ENCODE peak calls at places on chromosomes 7 and 10, in five cellular contexts. B is astrocyte of the cerebellum; K is NCI-H1092; O is neural crest cell; U is activated CD4-positive, alpha-beta T cell treated with anti-CD3 and anti-CD28 coated beads for 1 hour. W is an unnamed sample.

GRCh38 chr7:133481676-133482075 is 228.8 kb downstream of the EXOC4 start:
- DNase-seq in B (peak), K (no peak), O (no peak), U (no peak), W (no peak)

GRCh38 chr10:11225935-11226334 is 208.3 kb downstream of the CELF2 start:
- DNase-seq in B (no peak), K (no peak), O (no peak), U (peak), W (no peak)

GRCh38 chr7:148699024-148699771 is 495 bp downstream of the CUL1 start:
- DNase-seq in B (no peak), K (peak), O (peak), U (peak), W (peak)

GRCh38 chr10:49264177-49264677 is 34.7 kb upstream of the C10orf71 start:
- DNase-seq in B (no peak), K (no peak), O (no peak), U (no peak), W (no peak)

GRCh38 chr10:112775892-112776679 is 174.0 kb upstream of the TCF7L2 start:
- DNase-seq in B (no peak), K (peak), O (no peak), U (no peak), W (no peak)

GRCh38 chr7:64307254-64308018 is 6.3 kb upstream of the ZNF736 start:
- DNase-seq in B (peak), K (peak), O (no peak), U (peak), W (peak)

GRCh38 chr7:124124201-124124600 is 91.3 kb upstream of the TMEM229A start:
- DNase-seq in B (no peak), K (no peak), O (no peak), U (no peak), W (no peak)

GRCh38 chr10:102335184-102335583 is 60.3 kb upstream of the NFKB2 start:
- DNase-seq in B (no peak), K (no peak), O (no peak), U (no peak), W (no peak)

GRCh38 chr7:68176974-68177373 is 1180.3 kb downstream of the TYW1 start:
- DNase-seq in B (peak), K (peak), O (peak), U (no peak), W (peak)

GRCh38 chr10:385571-386300 is 250.5 kb downstream of the ZMYND11 start:
- DNase-seq in B (no peak), K (no peak), O (no peak), U (no peak), W (no peak)

GRCh38 chr7:150373049-150373801 is 4.6 kb downstream of the REPIN1 start:
- DNase-seq in B (no peak), K (no peak), O (no peak), U (no peak), W (peak)

GRCh38 chr10:90179696-90180407 is 478.5 kb downstream of the KIF20B start:
- DNase-seq in B (peak), K (no peak), O (no peak), U (no peak), W (no peak)

GRCh38 chr7:44375236-44375699 is 49.9 kb upstream of the CAMK2B start:
- DNase-seq in B (no peak), K (peak), O (no peak), U (no peak), W (no peak)

GRCh38 chr10:3332732-3333131 is 160.2 kb upstream of the PITRM1 start:
- DNase-seq in B (no peak), K (no peak), O (no peak), U (no peak), W (no peak)

GRCh38 chr7:71488308-71488707 is 356.4 kb downstream of the GALNT17 start:
- DNase-seq in B (peak), K (no peak), O (no peak), U (no peak), W (no peak)

GRCh38 chr7:133775201-133775600 is 351.9 kb upstream of the LRGUK start:
- DNase-seq in B (no peak), K (no peak), O (no peak), U (no peak), W (no peak)

GRCh38 chr7:158760936-158761335 is 56.3 kb upstream of the NCAPG2 start:
- DNase-seq in B (no peak), K (no peak), O (no peak), U (no peak), W (no peak)

GRCh38 chr10:87635498-87636312 is 24.0 kb upstream of the PAPSS2 start:
- DNase-seq in B (no peak), K (no peak), O (no peak), U (no peak), W (no peak)

GRCh38 chr7:22397981-22398380 is 41.0 kb upstream of the RAPGEF5 start:
- DNase-seq in B (no peak), K (no peak), O (no peak), U (no peak), W (no peak)

GRCh38 chr7:77827999-77828398 is 29.4 kb downstream of the PHTF2 start:
- DNase-seq in B (no peak), K (no peak), O (no peak), U (no peak), W (peak)

GRCh38 chr10:61640876-61641275 is 21.9 kb upstream of the CABCOCO1 start:
- DNase-seq in B (no peak), K (no peak), O (no peak), U (no peak), W (no peak)

GRCh38 chr10:126536148-126536547 is 134.3 kb downstream of the C10orf90 start:
- DNase-seq in B (no peak), K (no peak), O (no peak), U (no peak), W (no peak)

GRCh38 chr7:129494041-129494440 is 8.3 kb upstream of the SMKR1 start:
- DNase-seq in B (peak), K (no peak), O (no peak), U (no peak), W (peak)

GRCh38 chr7:51318886-51319579 is 2.4 kb upstream of the COBL start:
- DNase-seq in B (no peak), K (no peak), O (no peak), U (no peak), W (no peak)

GRCh38 chr7:23287612-23288011 is 11.5 kb upstream of the MALSU1 start:
- DNase-seq in B (no peak), K (no peak), O (no peak), U (no peak), W (no peak)

GRCh38 chr7:112080441-112080840 is 125.8 kb downstream of the DOCK4 start:
- DNase-seq in B (peak), K (no peak), O (no peak), U (no peak), W (no peak)

GRCh38 chr7:153682628-153683027 is 369.6 kb upstream of the DPP6 start:
- DNase-seq in B (no peak), K (no peak), O (no peak), U (no peak), W (no peak)

GRCh38 chr10:105759741-105760140 is 1118.7 kb downstream of the SORCS3 start:
- DNase-seq in B (no peak), K (no peak), O (no peak), U (no peak), W (no peak)

GRCh38 chr7:125934539-125934938 is 1004.9 kb upstream of the POT1 start:
- DNase-seq in B (no peak), K (no peak), O (no peak), U (no peak), W (no peak)

GRCh38 chr10:114042895-114043531 is 653 bp upstream of the ADRB1 start:
- DNase-seq in B (peak), K (no peak), O (no peak), U (no peak), W (peak)

W was measured in NCI-H526.